ENCODE peak calls at places on chromosomes 5 and 9, in six cellular contexts. One of them, this sample, is unnamed. For H3K4me1, the result is how much of the 10 kb centered on the place peaks cover.

GRCh38 chr9:35026671-35027070 is 37.1 kb downstream of the DNAJB5 start:
- DNase-seq in PC-3: no peak
- DNase-seq in H9: no peak
- DNase-seq in endothelial cell of umbilical vein: peak
- DNase-seq in mesendoderm: peak
- DNase-seq in endodermal cell: no peak
- DNase-seq in this sample: no peak

GRCh38 chr9:98897745-98898144 is 46.0 kb upstream of the COL15A1 start:
- DNase-seq in PC-3: peak
- DNase-seq in H9: no peak
- DNase-seq in endothelial cell of umbilical vein: peak
- DNase-seq in mesendoderm: no peak
- DNase-seq in endodermal cell: no peak
- DNase-seq in this sample: no peak

GRCh38 chr9:124852121-124852828 is 985 bp upstream of the WDR38 start:
- DNase-seq in PC-3: no peak
- DNase-seq in H9: no peak
- DNase-seq in endothelial cell of umbilical vein: no peak
- DNase-seq in mesendoderm: no peak
- DNase-seq in endodermal cell: no peak
- DNase-seq in this sample: no peak

GRCh38 chr5:159669559-159669958 is 246.7 kb upstream of the ADRA1B start:
- DNase-seq in PC-3: no peak
- DNase-seq in H9: no peak
- DNase-seq in endothelial cell of umbilical vein: no peak
- DNase-seq in mesendoderm: no peak
- DNase-seq in endodermal cell: no peak
- DNase-seq in this sample: no peak

GRCh38 chr5:68024426-68024825 is 191.1 kb upstream of the PIK3R1 start:
- DNase-seq in PC-3: no peak
- DNase-seq in H9: no peak
- DNase-seq in endothelial cell of umbilical vein: no peak
- DNase-seq in mesendoderm: no peak
- DNase-seq in endodermal cell: no peak
- DNase-seq in this sample: no peak

GRCh38 chr9:88106492-88106891 is 31.8 kb downstream of the SPATA31C2 start:
- DNase-seq in PC-3: peak
- DNase-seq in H9: peak
- DNase-seq in endothelial cell of umbilical vein: no peak
- DNase-seq in mesendoderm: peak
- DNase-seq in endodermal cell: peak
- DNase-seq in this sample: peak

GRCh38 chr9:131276891-131277672 is 772 bp upstream of the FAM78A start:
- DNase-seq in PC-3: no peak
- DNase-seq in H9: no peak
- DNase-seq in endothelial cell of umbilical vein: peak
- DNase-seq in mesendoderm: no peak
- DNase-seq in endodermal cell: no peak
- DNase-seq in this sample: no peak

GRCh38 chr5:173682313-173682712 is 65.9 kb upstream of the BOD1 start:
- DNase-seq in PC-3: no peak
- DNase-seq in H9: no peak
- DNase-seq in endothelial cell of umbilical vein: no peak
- DNase-seq in mesendoderm: no peak
- DNase-seq in endodermal cell: no peak
- DNase-seq in this sample: no peak

GRCh38 chr5:107456281-107456715 is 214.4 kb downstream of the EFNA5 start:
- DNase-seq in PC-3: no peak
- DNase-seq in H9: no peak
- DNase-seq in endothelial cell of umbilical vein: no peak
- DNase-seq in mesendoderm: no peak
- DNase-seq in endodermal cell: no peak
- DNase-seq in this sample: no peak

GRCh38 chr9:119974026-119974425 is 604.8 kb upstream of the BRINP1 start:
- DNase-seq in PC-3: no peak
- DNase-seq in H9: no peak
- DNase-seq in endothelial cell of umbilical vein: no peak
- DNase-seq in mesendoderm: no peak
- DNase-seq in endodermal cell: no peak
- DNase-seq in this sample: no peak

GRCh38 chr9:8256880-8257279 is 457.3 kb upstream of the DMAC1 start:
- DNase-seq in PC-3: no peak
- DNase-seq in H9: no peak
- DNase-seq in endothelial cell of umbilical vein: no peak
- DNase-seq in mesendoderm: no peak
- DNase-seq in endodermal cell: no peak
- DNase-seq in this sample: no peak

GRCh38 chr9:35920004-35920658 is 10.8 kb downstream of the SPAAR start:
- DNase-seq in PC-3: no peak
- DNase-seq in H9: no peak
- DNase-seq in endothelial cell of umbilical vein: no peak
- DNase-seq in mesendoderm: no peak
- DNase-seq in endodermal cell: no peak
- DNase-seq in this sample: peak

GRCh38 chr5:142830241-142831018 is 60.3 kb downstream of the ARHGAP26 start:
- DNase-seq in PC-3: peak
- DNase-seq in H9: no peak
- DNase-seq in endothelial cell of umbilical vein: peak
- DNase-seq in mesendoderm: no peak
- DNase-seq in endodermal cell: no peak
- DNase-seq in this sample: no peak

GRCh38 chr5:54390015-54390414 is 65.5 kb upstream of the HSPB3 start:
- DNase-seq in PC-3: peak
- DNase-seq in H9: no peak
- DNase-seq in endothelial cell of umbilical vein: peak
- DNase-seq in mesendoderm: peak
- DNase-seq in endodermal cell: no peak
- DNase-seq in this sample: peak
- H3K4me1 ChIP-seq in PC-3: under half
- H3K4me1 ChIP-seq in H9: under half
- H3K4me1 ChIP-seq in endothelial cell of umbilical vein: under half
- H3K4me1 ChIP-seq in mesendoderm: under half
- H3K4me1 ChIP-seq in endodermal cell: under half
- H3K4me1 ChIP-seq in this sample: under half

GRCh38 chr5:161093105-161093504 is 241.1 kb upstream of the ATP10B start:
- DNase-seq in PC-3: no peak
- DNase-seq in H9: peak
- DNase-seq in endothelial cell of umbilical vein: no peak
- DNase-seq in mesendoderm: no peak
- DNase-seq in endodermal cell: peak
- DNase-seq in this sample: no peak
- H3K27ac ChIP-seq in PC-3: no peak
- H3K27ac ChIP-seq in H9: no peak
- H3K27ac ChIP-seq in endothelial cell of umbilical vein: no peak
- H3K27ac ChIP-seq in mesendoderm: no peak
- H3K27ac ChIP-seq in endodermal cell: no peak
- H3K27ac ChIP-seq in this sample: no peak

GRCh38 chr5:1316588-1316902 is 21.7 kb upstream of the TERT start:
- DNase-seq in PC-3: no peak
- DNase-seq in H9: no peak
- DNase-seq in endothelial cell of umbilical vein: no peak
- DNase-seq in mesendoderm: no peak
- DNase-seq in endodermal cell: no peak
- DNase-seq in this sample: no peak

GRCh38 chr5:1316941-1317340 is 22.1 kb upstream of the TERT start:
- DNase-seq in PC-3: no peak
- DNase-seq in H9: peak
- DNase-seq in endothelial cell of umbilical vein: no peak
- DNase-seq in mesendoderm: no peak
- DNase-seq in endodermal cell: peak
- DNase-seq in this sample: no peak

GRCh38 chr5:1315018-1315708 is 20.3 kb upstream of the TERT start:
- DNase-seq in PC-3: no peak
- DNase-seq in H9: peak
- DNase-seq in endothelial cell of umbilical vein: no peak
- DNase-seq in mesendoderm: no peak
- DNase-seq in endodermal cell: peak
- DNase-seq in this sample: no peak

GRCh38 chr5:1314564-1314982 is 19.7 kb upstream of the TERT start:
- DNase-seq in PC-3: no peak
- DNase-seq in H9: no peak
- DNase-seq in endothelial cell of umbilical vein: no peak
- DNase-seq in mesendoderm: no peak
- DNase-seq in endodermal cell: no peak
- DNase-seq in this sample: no peak

GRCh38 chr5:1315709-1316587 is 21.1 kb upstream of the TERT start:
- DNase-seq in PC-3: peak
- DNase-seq in H9: peak
- DNase-seq in endothelial cell of umbilical vein: no peak
- DNase-seq in mesendoderm: peak
- DNase-seq in endodermal cell: peak
- DNase-seq in this sample: peak
- H3K9ac ChIP-seq in PC-3: peak
- H3K9ac ChIP-seq in H9: no peak
- H3K9ac ChIP-seq in endothelial cell of umbilical vein: no peak
- H3K9ac ChIP-seq in mesendoderm: no peak
- H3K9ac ChIP-seq in endodermal cell: no peak
- H3K9ac ChIP-seq in this sample: peak

GRCh38 chr9:136587145-136587943 is 41.5 kb upstream of the NOTCH1 start:
- DNase-seq in PC-3: no peak
- DNase-seq in H9: peak
- DNase-seq in endothelial cell of umbilical vein: peak
- DNase-seq in mesendoderm: peak
- DNase-seq in endodermal cell: peak
- DNase-seq in this sample: peak
- H3K4me1 ChIP-seq in PC-3: under half
- H3K4me1 ChIP-seq in H9: under half
- H3K4me1 ChIP-seq in endothelial cell of umbilical vein: under half
- H3K4me1 ChIP-seq in mesendoderm: under half
- H3K4me1 ChIP-seq in endodermal cell: under half
- H3K4me1 ChIP-seq in this sample: under half

GRCh38 chr5:150506571-150507282 is 1.2 kb upstream of the NDST1 start:
- DNase-seq in PC-3: no peak
- DNase-seq in H9: no peak
- DNase-seq in endothelial cell of umbilical vein: no peak
- DNase-seq in mesendoderm: no peak
- DNase-seq in endodermal cell: no peak
- DNase-seq in this sample: no peak

GRCh38 chr5:150505041-150505511 is 2.9 kb upstream of the NDST1 start:
- DNase-seq in PC-3: no peak
- DNase-seq in H9: no peak
- DNase-seq in endothelial cell of umbilical vein: no peak
- DNase-seq in mesendoderm: no peak
- DNase-seq in endodermal cell: no peak
- DNase-seq in this sample: no peak

GRCh38 chr5:150507283-150508020 is 479 bp upstream of the NDST1 start:
- DNase-seq in PC-3: no peak
- DNase-seq in H9: no peak
- DNase-seq in endothelial cell of umbilical vein: no peak
- DNase-seq in mesendoderm: no peak
- DNase-seq in endodermal cell: no peak
- DNase-seq in this sample: peak

GRCh38 chr5:150503977-150504620 is 3.8 kb upstream of the NDST1 start:
- DNase-seq in PC-3: no peak
- DNase-seq in H9: no peak
- DNase-seq in endothelial cell of umbilical vein: peak
- DNase-seq in mesendoderm: no peak
- DNase-seq in endodermal cell: no peak
- DNase-seq in this sample: peak

GRCh38 chr5:150505816-150506215 is 2.1 kb upstream of the NDST1 start:
- DNase-seq in PC-3: no peak
- DNase-seq in H9: no peak
- DNase-seq in endothelial cell of umbilical vein: no peak
- DNase-seq in mesendoderm: no peak
- DNase-seq in endodermal cell: no peak
- DNase-seq in this sample: no peak
- H3K27ac ChIP-seq in PC-3: no peak
- H3K27ac ChIP-seq in H9: no peak
- H3K27ac ChIP-seq in endothelial cell of umbilical vein: no peak
- H3K27ac ChIP-seq in mesendoderm: no peak
- H3K27ac ChIP-seq in endodermal cell: no peak
- H3K27ac ChIP-seq in this sample: no peak

GRCh38 chr9:130268521-130269131 is 3.1 kb downstream of the HMCN2 start:
- DNase-seq in PC-3: no peak
- DNase-seq in H9: no peak
- DNase-seq in endothelial cell of umbilical vein: no peak
- DNase-seq in mesendoderm: peak
- DNase-seq in endodermal cell: peak
- DNase-seq in this sample: no peak
- H3K9ac ChIP-seq in PC-3: no peak
- H3K9ac ChIP-seq in H9: no peak
- H3K9ac ChIP-seq in endothelial cell of umbilical vein: no peak
- H3K9ac ChIP-seq in mesendoderm: peak
- H3K9ac ChIP-seq in endodermal cell: no peak
- H3K9ac ChIP-seq in this sample: no peak

DNA sequence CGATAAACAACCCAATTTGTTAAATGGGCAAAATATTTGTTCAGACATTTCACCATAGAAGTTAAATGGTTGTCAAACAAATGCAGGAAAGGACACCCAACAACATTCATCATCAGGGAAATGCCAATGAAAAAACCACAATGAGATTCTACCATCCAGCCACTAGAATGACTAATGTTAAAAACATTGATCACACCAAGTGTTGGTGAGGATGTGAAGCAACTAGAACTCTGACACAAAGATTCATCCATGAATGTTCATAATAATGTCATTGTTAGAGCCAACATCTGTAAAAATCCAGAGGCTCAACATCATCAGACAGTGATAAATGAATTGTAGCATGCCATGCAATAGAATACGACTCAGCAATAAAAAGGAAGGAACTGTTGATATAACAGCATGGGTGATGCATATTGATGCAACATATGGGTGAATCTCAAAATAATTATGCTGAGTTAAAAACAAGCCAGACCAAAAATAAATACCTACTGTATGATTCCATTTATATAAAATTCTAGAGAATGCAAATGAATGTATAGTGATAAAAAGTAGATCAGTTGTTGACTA is 55.9 kb upstream of the UNC5A start:
- DNase-seq in PC-3: peak
- DNase-seq in H9: no peak
- DNase-seq in endothelial cell of umbilical vein: no peak
- DNase-seq in mesendoderm: no peak
- DNase-seq in endodermal cell: no peak
- DNase-seq in this sample: no peak
- H3K4me1 ChIP-seq in PC-3: under half
- H3K4me1 ChIP-seq in H9: under half
- H3K4me1 ChIP-seq in endothelial cell of umbilical vein: under half
- H3K4me1 ChIP-seq in mesendoderm: under half
- H3K4me1 ChIP-seq in endodermal cell: under half
- H3K4me1 ChIP-seq in this sample: under half

DNA sequence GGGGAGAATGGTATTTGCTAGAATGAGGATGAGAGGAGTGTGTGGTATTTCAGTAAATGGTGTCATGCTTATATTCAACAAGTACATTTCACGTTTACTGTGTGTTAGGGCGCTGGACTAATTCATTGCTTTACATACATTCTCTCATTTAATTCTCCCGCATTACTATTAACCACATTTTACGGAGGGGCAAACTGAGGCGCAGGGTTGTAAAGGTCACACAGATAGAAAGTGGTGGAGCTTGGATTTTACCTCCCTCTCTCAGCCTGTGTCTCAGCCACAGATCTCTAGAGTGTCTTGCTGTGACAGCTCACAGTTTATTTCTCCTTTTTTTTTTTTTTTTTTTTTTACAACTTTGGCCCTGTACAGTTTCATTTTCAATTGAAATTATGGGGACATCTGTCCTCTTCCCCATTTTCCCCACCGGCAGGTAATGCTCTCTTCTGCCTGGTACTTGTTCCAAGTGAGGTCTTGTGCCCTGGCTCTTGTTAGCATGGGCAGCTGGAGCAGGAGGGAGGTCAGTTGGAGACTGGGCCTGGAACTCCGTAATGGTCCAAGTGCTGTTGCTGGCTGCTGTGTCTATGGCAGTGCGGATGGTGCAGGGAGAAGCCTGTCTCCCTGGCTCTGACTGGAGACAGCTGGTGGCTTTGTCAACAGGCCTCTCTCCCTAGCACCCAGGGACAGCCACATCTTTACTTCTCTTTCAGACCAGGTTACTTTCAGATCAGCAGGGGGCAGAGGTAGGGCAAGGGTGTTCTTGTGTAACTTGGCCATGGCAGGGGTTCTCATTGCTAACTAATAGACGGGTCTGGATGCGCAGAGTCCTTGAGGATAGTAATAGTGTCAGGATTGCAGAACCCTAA is 20.5 kb upstream of the NDST1 start:
- DNase-seq in PC-3: peak
- DNase-seq in H9: no peak
- DNase-seq in endothelial cell of umbilical vein: peak
- DNase-seq in mesendoderm: no peak
- DNase-seq in endodermal cell: no peak
- DNase-seq in this sample: peak
- H3K27ac ChIP-seq in PC-3: peak
- H3K27ac ChIP-seq in H9: no peak
- H3K27ac ChIP-seq in endothelial cell of umbilical vein: no peak
- H3K27ac ChIP-seq in mesendoderm: peak
- H3K27ac ChIP-seq in endodermal cell: peak
- H3K27ac ChIP-seq in this sample: peak

This sample was measured in colonic mucosa.